ENCODE peak calls at places on chromosomes 5 and 9, in six cellular contexts. A is IMR-90, M is mesendoderm, D is H1, Z is mesenchymal stem cell, B is trophoblast cell. Y is an unnamed sample.

GRCh38 chr5:180439911-180440769 is 54.0 kb upstream of the CNOT6 start:
- DNase-seq in M (peak; percentile 36), Z (no peak), A (no peak), D (peak; percentile 73), B (no peak), Y (peak; percentile 5)

GRCh38 chr9:136614372-136614922 is 48.3 kb upstream of the EGFL7 start:
- DNase-seq in B (no peak), D (no peak), A (peak; percentile 89), Z (peak; percentile 96), M (no peak), Y (no peak)

GRCh38 chr5:79973511-79973910 is 17.6 kb downstream of the MTX3 start:
- DNase-seq in B (no peak), M (peak; percentile 16), Z (no peak), A (no peak), D (no peak), Y (peak; percentile 48)

GRCh38 chr5:3311443-3311842 is 284.2 kb upstream of the IRX1 start:
- DNase-seq in D (no peak), Z (no peak), B (no peak), A (no peak), M (no peak), Y (no peak)

GRCh38 chr5:127307868-127308267 is 17.3 kb downstream of the MEGF10 start:
- DNase-seq in M (no peak), Z (no peak), D (no peak), A (no peak), B (no peak), Y (peak; percentile 39)

GRCh38 chr5:56588636-56589485 is 226.5 kb upstream of the MAP3K1 start:
- DNase-seq in M (peak; percentile 62), Z (no peak), D (peak; percentile 41), B (no peak), A (no peak), Y (peak; percentile 51)

GRCh38 chr9:133956520-133957076 is 35.5 kb downstream of the VAV2 start:
- DNase-seq in D (no peak), Z (peak; percentile 73), A (peak; percentile 37), B (peak; percentile 58), M (peak; percentile 44), Y (no peak)

GRCh38 chr5:62466228-62466627 is 53.7 kb downstream of the IPO11 start:
- DNase-seq in Z (peak; percentile 41), B (no peak), D (no peak), M (no peak), A (peak; percentile 54), Y (no peak)

GRCh38 chr5:74641014-74641777 is 668 bp upstream of the ENC1 start:
- DNase-seq in A (peak; percentile 64), Z (peak; percentile 87), M (peak; percentile 86), D (peak; percentile 77), B (peak; percentile 68), Y (peak; percentile 65)

GRCh38 chr5:124662261-124662781 is 84.1 kb downstream of the ZNF608 start:
- DNase-seq in M (peak; percentile 71), A (no peak), B (no peak), Z (no peak), D (no peak), Y (peak; percentile 51)

GRCh38 chr9:123414921-123415592 is 59.1 kb downstream of the CRB2 start:
- DNase-seq in Z (no peak), A (no peak), M (no peak), B (no peak), D (no peak), Y (no peak)

GRCh38 chr5:10545084-10545483 is 18.8 kb upstream of the ANKRD33B start:
- DNase-seq in M (no peak), Z (no peak), D (no peak), A (no peak), B (no peak), Y (no peak)

GRCh38 chr9:125393426-125393825 is 131.8 kb downstream of the GAPVD1 start:
- DNase-seq in B (no peak), D (no peak), M (no peak), A (peak; percentile 71), Z (no peak), Y (no peak)

GRCh38 chr9:128420651-128421473 is at the start of gene CERCAM:
- DNase-seq in B (peak; percentile 66), Z (peak; percentile 62), M (peak; percentile 47), A (peak; percentile 25), D (peak; percentile 83), Y (peak; percentile 48)

GRCh38 chr5:105899726-105900125 is 1771.0 kb downstream of the EFNA5 start:
- DNase-seq in M (no peak), A (no peak), B (no peak), D (no peak), Z (no peak), Y (no peak)

GRCh38 chr5:65102501-65102825 is 333.7 kb downstream of the CWC27 start:
- DNase-seq in M (no peak), Z (no peak), A (no peak), D (no peak), B (no peak), Y (no peak)

DNA sequence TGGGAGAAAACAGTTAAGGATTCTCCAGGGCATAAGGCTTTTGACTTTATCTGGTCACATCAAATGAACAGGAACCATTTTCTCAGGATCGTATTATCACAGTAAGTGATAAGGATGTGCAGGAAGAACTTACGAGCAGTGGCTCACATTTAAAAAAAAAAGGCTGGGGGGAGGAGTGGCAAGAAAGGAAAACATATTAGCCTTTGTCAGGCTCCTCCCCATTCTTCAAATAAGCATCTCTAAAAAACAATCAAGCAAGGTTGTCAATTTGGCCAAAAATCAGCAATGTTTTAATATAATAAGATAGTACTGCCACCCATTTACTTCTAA is 234.4 kb upstream of the TMEM161B start:
- DNase-seq in D (no peak), M (no peak), B (no peak), A (no peak), Z (no peak), Y (no peak)
- H3K4me3 ChIP-seq in D (no peak overlapping the region), M (no peak overlapping the region), B (no peak overlapping the region), A (peak overlapping the region; percentile 54), Z (peak overlapping the region; percentile 79), Y (no peak overlapping the region)

DNA sequence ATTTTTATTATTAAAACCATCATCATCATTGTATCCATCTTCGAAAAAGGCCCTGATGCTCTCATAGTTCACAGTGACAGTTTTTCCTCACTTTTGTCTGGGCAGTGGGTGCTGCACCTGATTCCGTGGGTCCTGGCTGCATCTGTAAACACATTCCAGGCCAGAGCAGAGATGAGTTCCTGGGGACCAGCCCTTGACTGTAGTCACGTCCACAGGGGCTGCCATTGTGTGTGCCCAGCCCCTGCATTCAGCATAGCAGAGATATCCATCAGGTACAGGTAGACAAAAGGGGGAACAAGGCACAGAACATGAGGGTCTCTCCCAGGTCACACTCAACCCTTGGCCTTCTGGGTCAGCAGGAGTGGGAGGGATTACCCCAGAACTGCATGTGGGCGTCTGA is 189.0 kb downstream of the NR3C1 start:
- DNase-seq in B (no peak), A (no peak), D (no peak), Z (no peak), M (no peak), Y (no peak)
- H3K4me2 ChIP-seq in B (no peak overlapping the region), A (no peak overlapping the region), D (no peak overlapping the region), Z (no peak overlapping the region), M (no peak overlapping the region), Y (no peak overlapping the region)

GRCh38 chr5:7741415-7742065 is 109.4 kb downstream of the CFAP90 start:
- DNase-seq in A (no peak), D (no peak), B (no peak), Z (no peak), M (no peak), Y (no peak)
- H4K8ac ChIP-seq in A (no peak overlapping the region), D (no peak overlapping the region), B (no peak overlapping the region), Z (no peak overlapping the region), M (no peak overlapping the region), Y (no peak overlapping the region)

GRCh38 chr5:55231029-55231475 is 2.4 kb downstream of the CCNO start:
- DNase-seq in Z (no peak), A (peak; percentile 30), M (no peak), B (peak; percentile 18), D (no peak), Y (no peak)
- H3K4me3 ChIP-seq in Z (peak overlapping the region; percentile 51), A (no peak overlapping the region), M (no peak overlapping the region), B (no peak overlapping the region), D (no peak overlapping the region), Y (no peak overlapping the region)

DNA sequence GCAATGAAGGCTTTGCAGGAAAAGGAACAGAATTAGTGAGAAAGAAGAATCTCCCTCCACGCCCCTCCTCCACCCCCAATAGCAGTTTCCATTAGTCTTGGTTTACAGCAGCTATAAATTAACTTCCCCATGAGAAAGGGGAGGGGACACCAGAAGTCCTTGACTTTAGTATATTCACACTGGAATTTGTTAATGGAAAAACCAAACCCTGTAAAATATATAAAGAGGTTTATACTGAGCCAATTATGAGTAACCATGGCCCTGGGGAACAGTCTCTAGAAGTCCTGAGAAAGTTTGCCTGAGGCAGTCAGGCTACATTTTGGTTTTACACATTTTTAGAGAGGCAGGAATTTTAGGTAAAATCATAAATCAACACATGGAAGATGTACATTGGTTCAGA is 88.5 kb downstream of the ALDH1A1 start:
- DNase-seq in M (no peak), B (no peak), A (no peak), Z (peak; percentile 20), D (no peak), Y (no peak)
- H3K4me2 ChIP-seq in M (no peak overlapping the region), B (no peak overlapping the region), A (no peak overlapping the region), Z (no peak overlapping the region), D (no peak overlapping the region), Y (no peak overlapping the region)

GRCh38 chr5:134873987-134874830 is at the start of gene TXNDC15:
- DNase-seq in A (peak; percentile 86), Z (peak; percentile 88), M (peak; percentile 93), B (peak; percentile 88), D (peak; percentile 89), Y (peak; percentile 76)
- H4K8ac ChIP-seq in A (peak within 1 kb of the TSS; percentile 99), Z (peak within 1 kb of the TSS; percentile 99), M (peak within 1 kb of the TSS; percentile 96), B (peak within 1 kb of the TSS; percentile 94), D (peak within 1 kb of the TSS; percentile 99), Y (peak within 1 kb of the TSS; percentile 86)

Y was measured in neuronal stem cell.